ENCODE peak calls at places on chromosome 22, in nine cellular contexts. One of them, this sample, is unnamed.

GRCh38 chr22:46074771-46075551 is 75.4 kb upstream of the PPARA start:
- DNase-seq in GM03348: no peak
- DNase-seq in H9: no peak
- DNase-seq in psoas muscle: peak
- DNase-seq in epithelial cell of esophagus: no peak
- DNase-seq in mammary epithelial cell: peak
- DNase-seq in hypothalamus: no peak
- DNase-seq in islet precursor cell: no peak
- DNase-seq in effector CD8-positive, alpha-beta T cell: no peak
- DNase-seq in this sample: no peak

GRCh38 chr22:24965822-24966626 is 13.5 kb downstream of the KIAA1671 start:
- DNase-seq in H9: no peak
- DNase-seq in hypothalamus: no peak
- DNase-seq in islet precursor cell: no peak
- DNase-seq in mammary epithelial cell: peak
- DNase-seq in effector CD8-positive, alpha-beta T cell: no peak
- DNase-seq in psoas muscle: peak
- DNase-seq in GM03348: no peak
- DNase-seq in epithelial cell of esophagus: peak
- DNase-seq in this sample: no peak

GRCh38 chr22:31544481-31545480 is 48.4 kb downstream of the SFI1 start:
- DNase-seq in psoas muscle: no peak
- DNase-seq in mammary epithelial cell: no peak
- DNase-seq in effector CD8-positive, alpha-beta T cell: no peak
- DNase-seq in epithelial cell of esophagus: peak
- DNase-seq in GM03348: no peak
- DNase-seq in islet precursor cell: no peak
- DNase-seq in hypothalamus: no peak
- DNase-seq in H9: no peak
- DNase-seq in this sample: no peak

GRCh38 chr22:44446483-44446882 is 51.5 kb downstream of the RTL6 start:
- DNase-seq in H9: peak
- DNase-seq in mammary epithelial cell: no peak
- DNase-seq in GM03348: no peak
- DNase-seq in hypothalamus: no peak
- DNase-seq in effector CD8-positive, alpha-beta T cell: no peak
- DNase-seq in islet precursor cell: peak
- DNase-seq in psoas muscle: no peak
- DNase-seq in epithelial cell of esophagus: peak
- DNase-seq in this sample: no peak

GRCh38 chr22:44384563-44384940 is 71.8 kb upstream of the SHISAL1 start:
- DNase-seq in hypothalamus: no peak
- DNase-seq in effector CD8-positive, alpha-beta T cell: no peak
- DNase-seq in islet precursor cell: no peak
- DNase-seq in mammary epithelial cell: no peak
- DNase-seq in GM03348: no peak
- DNase-seq in psoas muscle: peak
- DNase-seq in H9: no peak
- DNase-seq in epithelial cell of esophagus: no peak
- DNase-seq in this sample: no peak

GRCh38 chr22:41833369-41834004 is 582 bp downstream of the SREBF2 start:
- DNase-seq in islet precursor cell: no peak
- DNase-seq in mammary epithelial cell: peak
- DNase-seq in hypothalamus: peak
- DNase-seq in epithelial cell of esophagus: no peak
- DNase-seq in psoas muscle: peak
- DNase-seq in H9: no peak
- DNase-seq in effector CD8-positive, alpha-beta T cell: peak
- DNase-seq in GM03348: peak
- DNase-seq in this sample: no peak

GRCh38 chr22:50705219-50705691 is 32.6 kb downstream of the SHANK3 start:
- DNase-seq in hypothalamus: peak
- DNase-seq in effector CD8-positive, alpha-beta T cell: no peak
- DNase-seq in H9: peak
- DNase-seq in islet precursor cell: peak
- DNase-seq in psoas muscle: no peak
- DNase-seq in GM03348: no peak
- DNase-seq in epithelial cell of esophagus: peak
- DNase-seq in mammary epithelial cell: no peak
- DNase-seq in this sample: peak

GRCh38 chr22:48711031-48711431 is 1116.6 kb downstream of the BRD1 start:
- DNase-seq in islet precursor cell: no peak
- DNase-seq in GM03348: no peak
- DNase-seq in mammary epithelial cell: no peak
- DNase-seq in epithelial cell of esophagus: no peak
- DNase-seq in hypothalamus: no peak
- DNase-seq in H9: peak
- DNase-seq in psoas muscle: no peak
- DNase-seq in effector CD8-positive, alpha-beta T cell: no peak
- DNase-seq in this sample: no peak

GRCh38 chr22:20028855-20029549 is 8.1 kb downstream of the TANGO2 start:
- DNase-seq in H9: no peak
- DNase-seq in mammary epithelial cell: no peak
- DNase-seq in epithelial cell of esophagus: no peak
- DNase-seq in GM03348: no peak
- DNase-seq in hypothalamus: peak
- DNase-seq in islet precursor cell: no peak
- DNase-seq in effector CD8-positive, alpha-beta T cell: no peak
- DNase-seq in psoas muscle: no peak
- DNase-seq in this sample: no peak

This sample was measured in hepatic stellate cell.